ENCODE peak calls at places on chromosomes 2 and 18, in four cellular contexts. U is A549, W is GM23338, P is HepG2. Z is an unnamed sample.

GRCh38 chr2:82790277-82791021 is 1668.6 kb downstream of the SUCLG1 start:
- DNase-seq in U (peak), W (no peak), P (peak), Z (no peak)

GRCh38 chr18:45197526-45197970 is 417.7 kb upstream of the SLC14A2 start:
- DNase-seq in W (peak), U (peak), P (no peak), Z (no peak)

GRCh38 chr18:74456409-74457042 is 582 bp downstream of the DIPK1C start:
- DNase-seq in W (peak), P (no peak), U (no peak), Z (no peak)

GRCh38 chr18:57141208-57142129 is 5.4 kb upstream of the BOD1L2 start:
- DNase-seq in P (peak), U (no peak), W (no peak), Z (peak)

GRCh38 chr2:44548221-44549098 is 186.7 kb downstream of the CAMKMT start:
- DNase-seq in P (no peak), U (no peak), W (no peak), Z (no peak)

GRCh38 chr2:28590496-28591301 is 94.8 kb downstream of the PLB1 start:
- DNase-seq in U (no peak), W (no peak), P (no peak), Z (no peak)

GRCh38 chr2:62456721-62457539 is 49.1 kb downstream of the TMEM17 start:
- DNase-seq in U (peak), W (peak), P (peak), Z (peak)

GRCh38 chr2:205032093-205032551 is 486.8 kb downstream of the PARD3B start:
- DNase-seq in U (no peak), W (no peak), P (no peak), Z (no peak)

GRCh38 chr2:96555146-96555610 is 18.6 kb downstream of the ARID5A start:
- DNase-seq in U (no peak), P (no peak), W (no peak), Z (no peak)

GRCh38 chr2:10078704-10079191 is 1.5 kb downstream of the CYS1 start:
- DNase-seq in P (no peak), W (no peak), U (no peak), Z (no peak)

GRCh38 chr2:170276926-170277571 is 99.1 kb downstream of the MYO3B start:
- DNase-seq in W (peak), P (no peak), U (no peak), Z (no peak)

GRCh38 chr2:46428911-46429436 is 50.4 kb upstream of the TMEM247 start:
- DNase-seq in U (no peak), W (no peak), P (no peak), Z (peak)

GRCh38 chr18:10035306-10035991 is 121.6 kb downstream of the VAPA start:
- DNase-seq in U (no peak), W (no peak), P (no peak), Z (no peak)

GRCh38 chr2:20015482-20016083 is 3.1 kb upstream of the MATN3 start:
- DNase-seq in W (peak), U (peak), P (peak), Z (peak)

GRCh38 chr2:148935791-148936190 is 60.8 kb downstream of the KIF5C start:
- DNase-seq in W (no peak), P (no peak), U (no peak), Z (no peak)
- TF ChIP-seq JUNB in W (no peak), P (no peak), U (no peak), Z (no peak)

DNA sequence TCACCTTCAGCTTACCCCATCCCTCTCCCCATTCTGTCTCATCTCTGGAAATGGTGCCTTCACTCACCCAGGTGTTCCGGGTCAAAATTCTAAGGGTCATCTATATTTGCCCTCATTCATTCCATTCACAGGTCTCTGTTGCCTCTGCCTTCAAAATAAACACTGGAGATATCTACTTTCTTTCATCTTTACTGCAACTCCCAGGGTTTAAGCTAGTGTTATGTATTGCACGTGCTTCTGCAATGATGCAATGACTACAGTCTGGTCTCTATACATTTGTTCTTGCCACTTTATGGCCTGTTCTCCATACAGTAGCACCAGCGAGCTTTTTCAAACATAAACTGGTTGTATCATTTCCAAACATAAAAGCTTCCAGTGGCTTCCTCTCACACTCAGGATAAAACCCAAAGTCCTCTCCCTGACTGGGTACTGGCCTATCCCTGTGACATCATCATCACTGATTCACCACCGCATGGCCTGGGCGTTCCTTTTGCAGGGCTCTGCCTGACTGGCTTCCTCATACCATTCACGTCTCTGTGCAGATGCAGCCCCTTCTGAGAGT is 14.3 kb downstream of the DSG2 start:
- DNase-seq in P (peak), W (no peak), U (peak), Z (no peak)
- TF ChIP-seq JUNB in P (peak), W (no peak), U (no peak), Z (no peak)

DNA sequence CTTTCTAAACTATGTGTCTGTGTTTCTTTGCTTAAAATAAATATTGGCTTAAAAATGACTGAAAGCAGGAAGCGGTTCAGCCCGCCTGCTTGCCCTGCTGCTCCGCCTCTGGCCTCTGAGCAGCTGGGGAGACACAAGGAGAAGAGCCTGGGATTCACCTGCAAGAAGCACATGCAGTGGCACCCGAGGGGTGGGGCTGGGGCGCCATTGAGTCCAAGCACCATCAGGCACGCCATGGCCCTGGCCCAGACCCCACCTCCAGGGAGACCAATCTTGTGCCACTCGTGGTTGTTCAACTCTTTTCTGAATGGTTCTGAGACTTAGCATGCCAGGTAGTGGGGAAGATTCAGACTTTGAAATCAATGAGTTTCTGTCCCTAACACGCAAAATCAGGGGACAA is 495.5 kb upstream of the MYT1L start:
- DNase-seq in P (no peak), U (no peak), W (no peak), Z (no peak)
- TF ChIP-seq JUNB in P (no peak), U (no peak), W (no peak), Z (no peak)

GRCh38 chr2:111135910-111136297 is 15.2 kb downstream of the BCL2L11 start:
- DNase-seq in W (peak), P (peak), U (no peak), Z (peak)
- TF ChIP-seq JUNB in W (no peak), P (no peak), U (no peak), Z (no peak)

GRCh38 chr2:2026252-2026831 is 282.0 kb upstream of the PXDN start:
- DNase-seq in W (no peak), P (peak), U (no peak), Z (no peak)
- TF ChIP-seq JUNB in W (no peak), P (no peak), U (no peak), Z (no peak)

Z was measured in K562.